ENCODE peak calls at places on chromosomes 3 and 15, in eight cellular contexts. U is AG09309, F is cardiac muscle cell, N is NB4, M is heart left ventricle, W is AG10803, G is nephron progenitor cell, A is Peyer's patch. T is an unnamed sample.

GRCh38 chr15:63352808-63353207 is 28.8 kb downstream of the CA12 start:
- DNase-seq in U (no peak), F (no peak), N (no peak), M (no peak), W (no peak), G (no peak), A (no peak), T (no peak)

GRCh38 chr3:144866504-144866903 is 894.9 kb downstream of the DIPK2A start:
- DNase-seq in U (peak), F (no peak), N (peak), M (no peak), W (peak), G (no peak), A (no peak), T (no peak)

GRCh38 chr15:74817370-74817737 is 4.7 kb downstream of the LMAN1L start:
- DNase-seq in U (no peak), F (no peak), N (no peak), M (peak), W (peak), G (no peak), A (no peak), T (no peak)

GRCh38 chr3:157429703-157430102 is 6.9 kb upstream of the PTX3 start:
- DNase-seq in U (no peak), F (peak), N (peak), M (no peak), W (no peak), G (no peak), A (no peak), T (no peak)

GRCh38 chr3:60909526-60909925 is 341.7 kb downstream of the FHIT start:
- DNase-seq in U (no peak), F (no peak), N (no peak), M (no peak), W (no peak), G (no peak), A (no peak), T (no peak)

GRCh38 chr15:76333720-76334437 is 2.7 kb upstream of the ISL2 start:
- DNase-seq in U (no peak), F (no peak), N (peak), M (no peak), W (no peak), G (peak), A (no peak), T (no peak)

GRCh38 chr3:185561374-185561943 is 9.1 kb upstream of the LIPH start:
- DNase-seq in U (no peak), F (no peak), N (no peak), M (no peak), W (no peak), G (no peak), A (no peak), T (peak)

GRCh38 chr15:37079726-37080125 is 20.6 kb downstream of the MEIS2 start:
- DNase-seq in U (no peak), F (peak), N (no peak), M (peak), W (peak), G (no peak), A (no peak), T (no peak)

GRCh38 chr3:126525091-126525852 is 1.3 kb downstream of the CHST13 start:
- DNase-seq in U (no peak), F (no peak), N (no peak), M (no peak), W (no peak), G (no peak), A (no peak), T (no peak)

GRCh38 chr3:188936597-188937107 is 235.1 kb upstream of the TPRG1 start:
- DNase-seq in U (no peak), F (no peak), N (no peak), M (no peak), W (no peak), G (no peak), A (no peak), T (no peak)

GRCh38 chr3:187952849-187953248 is 201.1 kb upstream of the LPP start:
- DNase-seq in U (no peak), F (no peak), N (no peak), M (no peak), W (peak), G (no peak), A (no peak), T (no peak)

GRCh38 chr3:178059124-178059523 is 477.1 kb upstream of the KCNMB2 start:
- DNase-seq in U (no peak), F (peak), N (no peak), M (no peak), W (no peak), G (no peak), A (no peak), T (no peak)

GRCh38 chr3:158470944-158471638 is 99.9 kb upstream of the MLF1 start:
- DNase-seq in U (no peak), F (peak), N (no peak), M (no peak), W (peak), G (no peak), A (no peak), T (no peak)

GRCh38 chr3:155870945-155871745 is 695 bp downstream of the GMPS start:
- DNase-seq in U (no peak), F (peak), N (peak), M (peak), W (peak), G (peak), A (peak), T (peak)

GRCh38 chr3:99842826-99843589 is 25.3 kb downstream of the CMSS1 start:
- DNase-seq in U (peak), F (peak), N (peak), M (no peak), W (peak), G (no peak), A (no peak), T (no peak)

GRCh38 chr3:108292465-108292864 is 3.9 kb upstream of the HHLA2 start:
- DNase-seq in U (no peak), F (no peak), N (peak), M (no peak), W (no peak), G (no peak), A (no peak), T (no peak)

GRCh38 chr3:135556184-135556583 is 409.3 kb upstream of the PPP2R3A start:
- DNase-seq in U (no peak), F (no peak), N (no peak), M (no peak), W (peak), G (no peak), A (no peak), T (no peak)

GRCh38 chr3:193768069-193768391 is 175.0 kb downstream of the OPA1 start:
- DNase-seq in U (no peak), F (peak), N (no peak), M (no peak), W (peak), G (no peak), A (no peak), T (no peak)

GRCh38 chr3:170974872-170975271 is 51.6 kb downstream of the SLC2A2 start:
- DNase-seq in U (no peak), F (no peak), N (no peak), M (no peak), W (no peak), G (no peak), A (no peak), T (no peak)

GRCh38 chr15:92166029-92166428 is 227.7 kb upstream of the ST8SIA2 start:
- DNase-seq in U (no peak), F (no peak), N (no peak), M (no peak), W (no peak), G (peak), A (no peak), T (no peak)

GRCh38 chr3:143604402-143604801 is 243.9 kb downstream of the SLC9A9 start:
- DNase-seq in U (no peak), F (no peak), N (no peak), M (no peak), W (no peak), G (no peak), A (no peak), T (no peak)

GRCh38 chr3:26920579-26920978 is 298.0 kb downstream of the LRRC3B start:
- DNase-seq in U (no peak), F (no peak), N (no peak), M (no peak), W (no peak), G (no peak), A (no peak), T (no peak)

GRCh38 chr15:60091150-60091549 is 87.0 kb downstream of the FOXB1 start:
- DNase-seq in U (peak), F (peak), N (no peak), M (no peak), W (peak), G (no peak), A (no peak), T (no peak)

GRCh38 chr3:3189102-3189727 is 9.7 kb upstream of the CRBN start:
- DNase-seq in U (no peak), F (peak), N (no peak), M (no peak), W (no peak), G (no peak), A (no peak), T (no peak)

GRCh38 chr3:127834771-127835170 is 12.5 kb upstream of the MGLL start:
- DNase-seq in U (no peak), F (no peak), N (no peak), M (no peak), W (no peak), G (no peak), A (no peak), T (no peak)

GRCh38 chr15:68783226-68784054 is 37.3 kb downstream of the ANP32A start:
- DNase-seq in U (no peak), F (no peak), N (peak), M (no peak), W (no peak), G (peak), A (peak), T (peak)

GRCh38 chr15:70062321-70062956 is 35.3 kb downstream of the TLE3 start:
- DNase-seq in U (peak), F (peak), N (no peak), M (peak), W (peak), G (peak), A (no peak), T (peak)

GRCh38 chr3:194935061-194935460 is 249.4 kb downstream of the FAM43A start:
- DNase-seq in U (no peak), F (no peak), N (peak), M (no peak), W (no peak), G (no peak), A (no peak), T (peak)

GRCh38 chr15:43186003-43186353 is 775 bp downstream of the CCNDBP1 start:
- DNase-seq in U (no peak), F (no peak), N (no peak), M (no peak), W (peak), G (no peak), A (no peak), T (no peak)

GRCh38 chr3:43319794-43320193 is 33.5 kb downstream of the SNRK start:
- DNase-seq in U (no peak), F (no peak), N (no peak), M (no peak), W (peak), G (no peak), A (no peak), T (no peak)

GRCh38 chr3:161339517-161340500 is 31.5 kb downstream of the SPTSSB start:
- DNase-seq in U (no peak), F (no peak), N (no peak), M (no peak), W (no peak), G (peak), A (no peak), T (no peak)

GRCh38 chr3:63352008-63352279 is 73.8 kb downstream of the SYNPR start:
- DNase-seq in U (no peak), F (no peak), N (no peak), M (no peak), W (no peak), G (no peak), A (no peak), T (no peak)

GRCh38 chr3:111012388-111013248 is 59.0 kb upstream of the NECTIN3 start:
- DNase-seq in U (no peak), F (peak), N (peak), M (no peak), W (no peak), G (no peak), A (no peak), T (no peak)

GRCh38 chr3:153829596-153830170 is 291.5 kb upstream of the ARHGEF26 start:
- DNase-seq in U (no peak), F (peak), N (no peak), M (no peak), W (no peak), G (no peak), A (no peak), T (no peak)

GRCh38 chr3:13570391-13571194 is 21.7 kb downstream of the FBLN2 start:
- DNase-seq in U (no peak), F (no peak), N (no peak), M (no peak), W (no peak), G (no peak), A (no peak), T (no peak)

GRCh38 chr15:38893920-38894259 is 329.3 kb upstream of the RASGRP1 start:
- DNase-seq in U (no peak), F (no peak), N (no peak), M (no peak), W (no peak), G (no peak), A (no peak), T (no peak)

GRCh38 chr15:32956006-32956405 is 238.2 kb downstream of the GREM1 start:
- DNase-seq in U (peak), F (peak), N (peak), M (no peak), W (peak), G (peak), A (no peak), T (no peak)
- TF ChIP-seq CTCF in U (peak), F (peak), N (peak), M (no peak), W (peak), G (peak), A (peak), T (peak)

GRCh38 chr3:167203062-167203461 is 177.0 kb downstream of the ZBBX start:
- DNase-seq in U (no peak), F (no peak), N (no peak), M (no peak), W (no peak), G (no peak), A (no peak), T (no peak)

GRCh38 chr3:167209011-167209410 is 171.1 kb downstream of the ZBBX start:
- DNase-seq in U (no peak), F (no peak), N (no peak), M (no peak), W (no peak), G (no peak), A (no peak), T (no peak)
- TF ChIP-seq CTCF in U (no peak), F (no peak), N (no peak), M (no peak), W (no peak), G (no peak), A (no peak), T (no peak)

GRCh38 chr3:24005669-24006068 is 60.6 kb downstream of the NR1D2 start:
- DNase-seq in U (no peak), F (no peak), N (no peak), M (no peak), W (no peak), G (no peak), A (no peak), T (no peak)
- TF ChIP-seq CTCF in U (no peak), F (no peak), N (no peak), M (no peak), W (no peak), G (no peak), A (no peak), T (no peak)

DNA sequence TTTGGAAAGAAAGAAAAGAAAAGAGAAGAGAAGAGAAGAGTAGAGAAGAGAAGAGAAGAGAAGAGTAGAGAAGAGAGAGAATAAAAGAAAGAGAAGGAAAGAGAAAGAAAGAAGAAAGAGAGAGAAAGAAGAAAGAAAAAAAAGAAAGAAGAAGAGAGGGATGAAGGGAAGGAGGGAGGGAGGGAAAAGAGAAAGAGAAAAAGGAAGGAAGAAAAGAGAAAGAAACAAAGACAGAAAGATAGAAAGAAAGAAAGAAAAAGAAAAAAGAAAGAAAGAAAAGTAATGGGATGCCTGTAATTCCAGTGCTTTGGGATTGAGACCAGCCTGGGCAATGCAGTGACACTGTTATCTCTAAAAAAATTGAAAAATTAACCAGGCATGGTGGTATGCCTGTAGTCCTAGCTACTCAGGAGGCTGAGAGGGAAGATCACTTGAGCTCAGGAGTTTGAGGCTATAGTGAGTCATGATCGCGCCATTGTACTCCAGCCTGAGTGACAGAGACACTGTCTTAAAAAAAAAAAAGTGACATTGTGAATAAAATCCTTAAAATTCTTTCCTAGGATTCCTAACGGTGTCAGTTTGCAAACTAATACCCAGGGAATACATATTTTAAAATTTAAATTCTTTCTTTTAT is 1.7 kb downstream of the RASL12 start:
- DNase-seq in U (no peak), F (no peak), N (no peak), M (no peak), W (no peak), G (no peak), A (no peak), T (no peak)
- TF ChIP-seq CTCF in U (no peak), F (no peak), N (no peak), M (no peak), W (no peak), G (no peak), A (no peak), T (no peak)

GRCh38 chr3:179666436-179667035 is 13.7 kb downstream of the USP13 start:
- DNase-seq in U (no peak), F (peak), N (no peak), M (peak), W (peak), G (no peak), A (no peak), T (no peak)
- TF ChIP-seq CTCF in U (no peak), F (no peak), N (no peak), M (no peak), W (no peak), G (no peak), A (no peak), T (no peak)

GRCh38 chr3:129441782-129442181 is 1.8 kb downstream of the IFT122 start:
- DNase-seq in U (peak), F (peak), N (peak), M (peak), W (peak), G (no peak), A (no peak), T (no peak)
- TF ChIP-seq CTCF in U (peak), F (peak), N (no peak), M (no peak), W (peak), G (no peak), A (no peak), T (no peak)

DNA sequence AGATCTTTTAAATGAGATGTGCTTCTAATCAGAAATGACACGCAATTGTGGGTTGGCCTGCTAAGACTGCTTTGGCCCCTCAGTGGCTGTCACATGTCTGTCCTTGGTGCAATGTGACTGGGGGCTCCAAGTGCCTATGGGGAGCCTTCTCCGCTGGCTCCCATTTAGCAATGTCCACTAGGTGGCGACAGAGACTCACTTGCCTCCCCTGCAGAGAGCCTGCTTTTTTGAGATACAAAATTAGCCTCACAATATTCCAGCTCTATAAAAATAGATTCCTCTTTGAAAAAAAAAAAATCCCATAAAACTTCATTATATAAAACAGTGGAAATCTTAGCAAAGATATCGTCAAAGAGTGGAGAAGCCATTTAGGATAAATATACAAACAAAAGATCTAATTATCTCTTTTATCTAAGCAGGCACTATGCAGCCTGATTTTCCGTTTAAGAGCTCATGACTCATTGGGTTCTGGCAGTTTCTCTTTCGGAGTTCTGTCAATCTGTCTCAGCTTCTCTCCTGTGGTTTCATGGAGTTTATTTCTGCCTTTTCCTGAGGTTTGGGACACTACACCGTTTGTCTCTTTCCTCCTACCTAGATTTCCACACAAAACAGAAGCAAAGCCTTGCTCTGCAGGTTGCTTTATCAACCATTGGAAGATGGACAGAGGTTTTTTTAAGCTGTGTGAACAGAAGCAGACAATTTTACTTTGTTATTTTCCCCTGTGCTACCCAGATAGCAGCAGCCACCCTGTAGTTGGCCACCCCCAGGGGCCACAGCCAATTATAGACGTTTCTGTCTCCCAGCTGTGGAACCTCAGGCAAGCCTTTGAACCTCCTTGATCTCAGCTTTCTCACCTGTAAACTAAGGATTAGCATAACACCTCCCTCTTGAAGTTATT is 68.4 kb upstream of the TNFAIP8L3 start:
- DNase-seq in U (peak), F (peak), N (peak), M (peak), W (peak), G (peak), A (peak), T (no peak)
- TF ChIP-seq CTCF in U (peak), F (peak), N (peak), M (peak), W (peak), G (peak), A (peak), T (peak)

T was measured in upper lobe of left lung.